ENCODE peak calls at places on chromosomes 7 and 10, in eight cellular contexts. O, M, H, G, P, J, L and N are unnamed samples.
A peak's percentile ranks its signal among the peaks of the same experiment; 100 is the strongest.

GRCh38 chr10:117137031-117137910 is 799 bp downstream of the VAX1 start:
- DNase-seq in H (peak; percentile 51), G (no peak), P (no peak), L (no peak), O (no peak), M (peak; percentile 70), J (no peak), N (no peak)

GRCh38 chr10:68666280-68666760 is 54.7 kb upstream of the CCAR1 start:
- DNase-seq in M (no peak), G (peak; percentile 87), P (no peak), H (peak; percentile 93), L (peak; percentile 91), O (no peak), J (peak; percentile 80), N (no peak)

GRCh38 chr7:139699640-139700504 is 77.9 kb downstream of the HIPK2 start:
- DNase-seq in L (no peak), J (no peak), O (no peak), P (no peak), H (no peak), M (no peak), G (no peak), N (no peak)

GRCh38 chr7:132376361-132377013 is 199.8 kb downstream of the PLXNA4 start:
- DNase-seq in P (no peak), H (no peak), M (no peak), L (no peak), J (no peak), O (no peak), G (no peak), N (no peak)

GRCh38 chr7:142855756-142856564 is 1.1 kb downstream of the EPHB6 start:
- DNase-seq in L (no peak), P (no peak), O (no peak), J (no peak), M (no peak), G (peak; percentile 86), H (peak; percentile 15), N (no peak)

GRCh38 chr10:4434105-4434504 is 391.9 kb upstream of the AKR1E2 start:
- DNase-seq in G (no peak), P (no peak), L (no peak), M (no peak), O (no peak), H (no peak), J (no peak), N (no peak)

GRCh38 chr10:13709931-13710690 is 123.3 kb downstream of the PRPF18 start:
- DNase-seq in O (no peak), J (no peak), G (peak; percentile 53), P (no peak), M (no peak), L (peak; percentile 58), H (peak; percentile 15), N (no peak)

GRCh38 chr10:125817318-125817946 is 5.6 kb downstream of the UROS start:
- DNase-seq in H (no peak), M (no peak), G (no peak), O (no peak), J (no peak), L (no peak), P (no peak), N (no peak)

GRCh38 chr10:12130237-12130872 is 878 bp downstream of the SEC61A2 start:
- DNase-seq in J (peak; percentile 77), O (peak; percentile 10), P (peak; percentile 42), G (peak; percentile 64), H (peak; percentile 87), M (peak; percentile 36), L (peak; percentile 76), N (peak; percentile 8)

GRCh38 chr7:127628445-127628844 is 10.5 kb upstream of the PAX4 start:
- DNase-seq in P (no peak), O (no peak), J (no peak), M (peak; percentile 59), G (no peak), H (no peak), L (no peak), N (no peak)

GRCh38 chr10:79024296-79024695 is 44.5 kb upstream of the ZMIZ1 start:
- DNase-seq in P (no peak), J (no peak), G (no peak), H (no peak), L (no peak), O (no peak), M (no peak), N (no peak)

GRCh38 chr10:83012866-83013265 is 1126.4 kb upstream of the GHITM start:
- DNase-seq in O (no peak), P (no peak), L (peak; percentile 21), M (no peak), J (peak; percentile 0), G (no peak), H (peak; percentile 0), N (no peak)

GRCh38 chr10:11755512-11756247 is 13.5 kb downstream of the ECHDC3 start:
- DNase-seq in G (no peak), M (no peak), J (no peak), O (no peak), L (no peak), P (no peak), H (no peak), N (no peak)

GRCh38 chr7:1368682-1369571 is 90.3 kb downstream of the MICALL2 start:
- DNase-seq in G (no peak), P (peak; percentile 82), J (no peak), O (no peak), H (peak; percentile 35), L (no peak), M (peak; percentile 83), N (peak; percentile 20)

GRCh38 chr10:4909118-4909517 is 54.1 kb upstream of the AKR1C1 start:
- DNase-seq in L (no peak), H (no peak), P (no peak), M (no peak), J (no peak), O (no peak), G (no peak), N (no peak)

GRCh38 chr7:35418716-35419425 is 165.0 kb upstream of the TBX20 start:
- DNase-seq in P (no peak), H (no peak), O (no peak), M (no peak), G (no peak), L (no peak), J (no peak), N (no peak)

GRCh38 chr10:25467861-25468260 is 293.1 kb downstream of the GPR158 start:
- DNase-seq in L (no peak), H (no peak), M (no peak), G (no peak), P (no peak), O (no peak), J (no peak), N (no peak)

GRCh38 chr7:37759519-37759918 is 76.0 kb downstream of the GPR141 start:
- DNase-seq in O (no peak), J (no peak), M (no peak), L (no peak), P (no peak), H (no peak), G (no peak), N (no peak)

GRCh38 chr7:45136106-45137060 is 21.2 kb upstream of the RAMP3 start:
- DNase-seq in J (peak; percentile 84), P (peak; percentile 65), L (peak; percentile 65), H (peak; percentile 77), O (peak; percentile 68), M (peak; percentile 67), G (peak; percentile 59), N (peak; percentile 64)

GRCh38 chr7:22364023-22364422 is 7.1 kb upstream of the RAPGEF5 start:
- DNase-seq in P (no peak), J (no peak), G (no peak), M (no peak), H (no peak), L (no peak), O (no peak), N (no peak)

GRCh38 chr10:121617176-121617575 is 18.9 kb upstream of the FGFR2 start:
- DNase-seq in L (no peak), H (no peak), G (no peak), P (no peak), J (no peak), M (no peak), O (no peak), N (no peak)

GRCh38 chr10:21084700-21085099 is 187.6 kb upstream of the NEBL start:
- DNase-seq in M (no peak), O (no peak), J (no peak), G (no peak), H (no peak), L (no peak), P (no peak), N (no peak)

GRCh38 chr7:20449146-20449648 is 118.5 kb downstream of the ITGB8 start:
- DNase-seq in M (no peak), J (no peak), H (no peak), G (no peak), L (no peak), P (no peak), O (no peak), N (no peak)

GRCh38 chr10:5814110-5815107 is 1.2 kb upstream of the GDI2 start:
- DNase-seq in L (no peak), O (no peak), J (no peak), M (no peak), H (peak; percentile 54), G (no peak), P (no peak), N (no peak)

GRCh38 chr10:114623661-114624294 is 34.3 kb downstream of the ABLIM1 start:
- DNase-seq in P (no peak), O (no peak), J (peak; percentile 41), L (peak; percentile 93), H (peak; percentile 83), M (no peak), G (peak; percentile 89), N (no peak)

GRCh38 chr7:102875700-102876192 is 37.1 kb upstream of the LRRC17 start:
- DNase-seq in P (no peak), J (peak; percentile 82), L (peak; percentile 99), M (no peak), H (peak; percentile 99), O (no peak), G (peak; percentile 84), N (no peak)

GRCh38 chr10:63536678-63537077 is 15.5 kb downstream of the REEP3 start:
- DNase-seq in P (no peak), L (no peak), O (no peak), J (no peak), M (no peak), G (no peak), H (no peak), N (no peak)

GRCh38 chr10:80468002-80468401 is 13.9 kb downstream of the TSPAN14 start:
- DNase-seq in J (no peak), H (no peak), L (no peak), G (no peak), O (peak; percentile 63), M (peak; percentile 90), P (peak; percentile 61), N (peak; percentile 40)

GRCh38 chr10:3464760-3465405 is 292.3 kb upstream of the PITRM1 start:
- DNase-seq in H (no peak), O (no peak), P (no peak), M (no peak), G (no peak), J (no peak), L (no peak), N (no peak)

GRCh38 chr10:31083765-31084184 is 52.1 kb upstream of the ZNF438 start:
- DNase-seq in G (peak; percentile 32), L (peak; percentile 36), M (peak; percentile 44), P (peak; percentile 34), H (peak; percentile 62), O (peak; percentile 45), J (peak; percentile 49), N (peak; percentile 47)

GRCh38 chr10:60757422-60757895 is 20.8 kb upstream of the CDK1 start:
- DNase-seq in O (no peak), G (no peak), J (peak; percentile 44), P (no peak), M (no peak), L (no peak), H (no peak), N (no peak)

GRCh38 chr7:19116121-19117080 is 1.0 kb downstream of the TWIST1 start:
- DNase-seq in P (no peak), O (no peak), M (peak; percentile 35), J (peak; percentile 54), H (peak; percentile 64), G (no peak), L (peak; percentile 60), N (no peak)